ENCODE peak calls at places on chromosomes 4 and X, in four cellular contexts. O is WTC11, S is non-pigmented ciliary epithelial cell, U is AG10803. R is an unnamed sample.

GRCh38 chr4:41539711-41540110 is 1.8 kb downstream of the LIMCH1 start:
- DNase-seq in O (no peak), S (no peak), U (no peak), R (no peak)

GRCh38 chrX:45232139-45232538 is 31.5 kb upstream of the DIPK2B start:
- DNase-seq in O (no peak), S (no peak), U (no peak), R (no peak)

GRCh38 chrX:22122510-22122909 is 90.4 kb downstream of the PHEX start:
- DNase-seq in O (no peak), S (no peak), U (peak), R (no peak)

GRCh38 chr4:47926667-47927258 is 12.4 kb upstream of the NFXL1 start:
- DNase-seq in O (peak), S (no peak), U (peak), R (no peak)

GRCh38 chrX:131571348-131571747 is 27.5 kb downstream of the OR13H1 start:
- DNase-seq in O (no peak), S (no peak), U (no peak), R (no peak)

GRCh38 chrX:47215291-47215900 is 3.1 kb upstream of the CDK16 start:
- DNase-seq in O (no peak), S (no peak), U (no peak), R (no peak)

GRCh38 chrX:142686653-142687283 is 339.0 kb upstream of the SPANXN4 start:
- DNase-seq in O (no peak), S (no peak), U (no peak), R (no peak)

GRCh38 chr4:168028568-168028967 is 63.8 kb upstream of the ANXA10 start:
- DNase-seq in O (no peak), S (no peak), U (no peak), R (no peak)

GRCh38 chrX:107716045-107716684 is 59.4 kb downstream of the TSC22D3 start:
- DNase-seq in O (peak), S (no peak), U (peak), R (no peak)

GRCh38 chrX:152926923-152927322 is 29.1 kb downstream of the ZNF185 start:
- DNase-seq in O (no peak), S (no peak), U (no peak), R (no peak)

R was measured in HS-27A.